ENCODE peak calls at places on chromosomes 12 and 14, in eight cellular contexts. J is HCT116, N is GM12864, U is uterus, C is adrenal gland, V is GM23338, K is cardiac fibroblast, E is astrocyte. S is an unnamed sample.

GRCh38 chr12:32533971-32534590 is 134.7 kb downstream of the FGD4 start:
- DNase-seq in N (no peak), K (peak; percentile 83), C (peak; percentile 79), J (peak; percentile 1), V (peak; percentile 52), U (peak; percentile 22), E (peak; percentile 97), S (peak; percentile 26)

GRCh38 chr14:92316937-92317336 is 6.0 kb upstream of the SLC24A4 start:
- DNase-seq in V (peak; percentile 13), U (no peak), K (no peak), N (no peak), J (peak; percentile 61), C (no peak), E (no peak), S (no peak)

GRCh38 chr14:52124791-52125661 is 56.2 kb upstream of the NID2 start:
- DNase-seq in K (peak; percentile 93), V (peak; percentile 55), N (no peak), C (no peak), E (peak; percentile 57), U (no peak), J (no peak), S (no peak)

GRCh38 chr12:56074396-56074795 is 5.6 kb upstream of the ERBB3 start:
- DNase-seq in C (no peak), J (no peak), E (no peak), U (no peak), V (no peak), K (no peak), N (no peak), S (no peak)

GRCh38 chr12:6943719-6944380 is at the start of the genes C12orf57 and RNU7-1:
- DNase-seq in E (peak; percentile 84), N (peak; percentile 89), V (peak; percentile 91), U (peak; percentile 79), K (peak; percentile 88), C (peak; percentile 94), J (peak; percentile 96), S (peak; percentile 68)

GRCh38 chr12:55829967-55830600 is 697 bp upstream of the DNAJC14 start:
- DNase-seq in E (no peak), J (no peak), K (no peak), U (peak; percentile 71), V (peak; percentile 77), C (peak; percentile 72), N (no peak), S (peak; percentile 51)

GRCh38 chr14:70555890-70556289 is 21.1 kb upstream of the ADAM20 start:
- DNase-seq in K (peak; percentile 30), U (no peak), E (peak; percentile 20), N (no peak), C (no peak), V (peak; percentile 76), J (no peak), S (no peak)

GRCh38 chr12:124500232-124501079 is 67.0 kb downstream of the NCOR2 start:
- DNase-seq in E (peak; percentile 87), J (no peak), V (peak; percentile 95), K (peak; percentile 56), U (no peak), N (no peak), C (no peak), S (no peak)

GRCh38 chr12:77325505-77325904 is 260.1 kb upstream of the E2F7 start:
- DNase-seq in K (no peak), N (no peak), J (no peak), U (peak; percentile 20), E (no peak), V (peak; percentile 75), C (no peak), S (peak; percentile 15)

GRCh38 chr14:99268776-99269510 is 3.1 kb downstream of the BCL11B start:
- DNase-seq in C (no peak), U (no peak), E (no peak), N (no peak), V (peak; percentile 42), J (no peak), K (no peak), S (no peak)

GRCh38 chr12:122974892-122975789 is at the start of gene OGFOD2:
- DNase-seq in E (peak; percentile 83), N (peak; percentile 85), C (peak; percentile 96), J (peak; percentile 81), K (peak; percentile 92), U (peak; percentile 90), V (peak; percentile 95), S (peak; percentile 92)

GRCh38 chr14:96297999-96298398 is 42.0 kb downstream of the BDKRB1 start:
- DNase-seq in J (no peak), U (no peak), V (no peak), C (no peak), K (no peak), E (no peak), N (no peak), S (no peak)

GRCh38 chr12:91109148-91109564 is 2.1 kb downstream of the LUM start:
- DNase-seq in K (peak; percentile 79), N (no peak), E (peak; percentile 80), U (peak; percentile 83), V (peak; percentile 78), J (peak; percentile 27), C (peak; percentile 79), S (peak; percentile 19)

GRCh38 chr12:65894127-65894526 is 69.8 kb downstream of the HMGA2 start:
- DNase-seq in K (no peak), N (no peak), J (no peak), E (no peak), U (no peak), C (no peak), V (no peak), S (no peak)

GRCh38 chr14:61616524-61617185 is 78.7 kb upstream of the HIF1A start:
- DNase-seq in E (peak; percentile 94), K (peak; percentile 88), N (no peak), U (no peak), J (no peak), V (no peak), C (no peak), S (no peak)

GRCh38 chr14:69712637-69713088 is 54.3 kb upstream of the SRSF5 start:
- DNase-seq in K (no peak), U (peak; percentile 51), N (no peak), C (peak; percentile 82), V (peak; percentile 57), J (no peak), E (no peak), S (no peak)

GRCh38 chr14:70073924-70074566 is 114.7 kb downstream of the SLC8A3 start:
- DNase-seq in C (peak; percentile 77), E (no peak), V (peak; percentile 90), J (peak; percentile 64), N (peak; percentile 37), U (no peak), K (peak; percentile 65), S (peak; percentile 70)

GRCh38 chr14:43649508-43649907 is 857.6 kb downstream of the FSCB start:
- DNase-seq in E (no peak), U (no peak), J (no peak), K (no peak), V (no peak), C (no peak), N (no peak), S (no peak)

GRCh38 chr14:43651185-43651787 is 855.8 kb downstream of the FSCB start:
- DNase-seq in J (no peak), C (no peak), K (no peak), U (no peak), E (no peak), N (no peak), V (no peak), S (no peak)

GRCh38 chr14:43651896-43652295 is 855.2 kb downstream of the FSCB start:
- DNase-seq in K (no peak), C (no peak), E (no peak), J (no peak), V (no peak), N (no peak), U (no peak), S (no peak)

GRCh38 chr14:43647302-43647701 is 859.8 kb downstream of the FSCB start:
- DNase-seq in C (no peak), K (peak; percentile 3), E (no peak), N (no peak), J (no peak), V (peak; percentile 33), U (no peak), S (no peak)
- TF ChIP-seq CTCF in C (no peak), K (no peak), E (no peak), N (no peak), J (peak; percentile 2), V (peak; percentile 62), U (no peak), S (no peak)

DNA sequence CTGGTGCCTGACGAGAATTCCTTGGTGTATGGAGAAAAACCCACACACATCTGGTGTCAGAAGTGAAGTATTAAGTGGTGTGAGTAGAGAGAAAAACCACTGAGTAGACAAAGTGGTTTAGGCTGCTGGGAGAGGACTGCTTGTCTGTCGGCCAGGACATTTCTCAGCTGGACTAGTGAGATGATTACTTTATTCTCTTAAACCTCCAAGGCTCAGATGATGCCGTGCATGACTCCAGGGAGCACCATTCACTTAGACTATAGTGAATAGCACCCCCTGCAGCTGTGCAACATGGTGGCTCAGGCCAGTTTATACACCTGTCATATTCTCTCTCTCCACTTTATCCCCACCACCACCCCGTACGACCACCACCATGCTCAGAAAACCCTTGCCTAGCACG is 28.5 kb upstream of the NFYB start:
- DNase-seq in V (no peak), U (no peak), C (no peak), K (peak; percentile 80), E (peak; percentile 77), N (no peak), J (no peak), S (no peak)
- TF ChIP-seq CTCF in V (peak; percentile 10), U (no peak), C (no peak), K (no peak), E (no peak), N (no peak), J (no peak), S (no peak)

DNA sequence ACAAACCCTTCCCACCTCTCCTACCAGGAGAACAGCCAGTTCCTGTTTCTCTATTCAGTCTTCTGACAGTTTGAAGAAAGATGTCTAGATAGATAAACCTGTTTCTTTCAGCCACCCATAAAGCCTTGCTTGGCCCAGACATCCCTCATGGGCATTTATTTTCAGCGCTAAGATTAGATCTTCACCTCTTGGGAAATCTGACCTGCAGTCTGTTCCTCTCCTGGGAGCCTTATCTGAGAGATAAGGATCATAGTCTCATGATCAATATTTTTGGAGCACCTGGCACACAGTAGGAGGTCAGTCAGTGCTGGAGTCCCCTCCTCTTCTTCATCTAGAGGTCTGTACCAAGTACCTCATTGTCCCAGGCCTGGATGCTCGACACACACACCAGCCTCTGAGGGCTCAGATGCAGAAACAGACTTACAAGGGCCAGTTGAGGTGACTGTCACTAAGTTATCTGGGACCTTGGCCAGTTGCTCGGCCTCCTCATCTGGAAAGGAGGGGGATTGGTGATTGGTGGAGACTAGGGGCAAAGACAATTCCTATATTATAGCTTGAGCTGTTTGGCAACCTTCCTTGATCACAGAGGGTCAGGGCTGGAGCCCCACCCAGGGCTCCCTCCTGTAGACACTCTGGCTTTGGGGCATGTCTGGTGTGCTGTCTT is 18.2 kb downstream of the ACVRL1 start:
- DNase-seq in U (no peak), E (no peak), K (no peak), V (no peak), J (no peak), C (peak; percentile 67), N (no peak), S (no peak)
- TF ChIP-seq CTCF in U (no peak), E (no peak), K (no peak), V (no peak), J (no peak), C (no peak), N (no peak), S (no peak)

DNA sequence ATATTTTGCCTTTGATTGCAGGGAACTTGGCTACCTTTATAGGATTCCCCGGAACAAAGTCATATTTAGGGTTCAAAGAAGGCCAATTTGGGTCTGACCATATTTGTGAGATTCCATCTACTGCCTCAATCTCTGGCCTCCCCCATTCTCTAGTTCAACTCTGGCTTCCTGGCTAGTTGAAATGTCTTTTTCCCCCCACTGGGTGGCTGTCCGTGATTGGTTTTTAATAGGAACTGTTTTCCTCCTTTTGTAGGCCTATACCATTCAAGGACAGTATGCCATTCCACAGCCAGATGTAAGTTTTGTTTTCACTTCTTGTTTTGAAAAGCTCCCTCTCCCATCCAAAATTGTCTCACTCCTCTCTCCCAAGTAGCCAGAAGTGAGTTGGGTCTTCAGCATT is 13.8 kb downstream of the PCBP2 start:
- DNase-seq in U (no peak), E (no peak), C (no peak), N (no peak), K (no peak), V (no peak), J (no peak), S (no peak)
- TF ChIP-seq CTCF in U (no peak), E (no peak), C (no peak), N (no peak), K (no peak), V (no peak), J (no peak), S (no peak)